ENCODE peak calls at places on chromosomes 2 and 18, in ten cellular contexts. P, G, D, O, F, W, K, J, H and U are unnamed samples.

GRCh38 chr2:64919261-64919660 is 69.9 kb upstream of the SLC1A4 start:
- DNase-seq in P (no peak), G (peak), D (no peak), O (no peak), F (no peak), W (no peak), K (no peak), J (no peak), H (no peak), U (no peak)

GRCh38 chr2:20291106-20291564 is 59.5 kb downstream of the PUM2 start:
- DNase-seq in P (peak), G (peak), D (peak), O (peak), F (no peak), W (no peak), K (peak), J (peak), H (peak), U (peak)

GRCh38 chr2:46929612-46930011 is 14.0 kb upstream of the MCFD2 start:
- DNase-seq in P (no peak), G (no peak), D (no peak), O (no peak), F (no peak), W (no peak), K (no peak), J (no peak), H (peak), U (no peak)

GRCh38 chr2:177799531-177799930 is 273.0 kb downstream of the PDE11A start:
- DNase-seq in P (no peak), G (no peak), D (peak), O (no peak), F (no peak), W (no peak), K (no peak), J (peak), H (peak), U (no peak)

GRCh38 chr2:162063281-162063680 is 10.7 kb downstream of the DPP4 start:
- DNase-seq in P (no peak), G (no peak), D (no peak), O (no peak), F (no peak), W (no peak), K (no peak), J (no peak), H (no peak), U (no peak)

GRCh38 chr2:40085786-40086185 is 306.7 kb upstream of the THUMPD2 start:
- DNase-seq in P (no peak), G (no peak), D (no peak), O (no peak), F (no peak), W (no peak), K (no peak), J (no peak), H (no peak), U (no peak)

GRCh38 chr2:20585710-20586378 is 65.1 kb downstream of the HS1BP3 start:
- DNase-seq in P (no peak), G (no peak), D (no peak), O (no peak), F (peak), W (no peak), K (no peak), J (no peak), H (no peak), U (no peak)

GRCh38 chr2:64404002-64404731 is 49.8 kb upstream of the LGALSL start:
- DNase-seq in P (no peak), G (no peak), D (peak), O (peak), F (peak), W (no peak), K (no peak), J (no peak), H (peak), U (no peak)

GRCh38 chr2:204545861-204546773 is 842 bp downstream of the PARD3B start:
- DNase-seq in P (no peak), G (peak), D (peak), O (no peak), F (peak), W (no peak), K (peak), J (no peak), H (peak), U (no peak)

GRCh38 chr2:15173506-15173905 is 387.6 kb downstream of the NBAS start:
- DNase-seq in P (no peak), G (peak), D (no peak), O (no peak), F (no peak), W (no peak), K (no peak), J (no peak), H (no peak), U (no peak)

GRCh38 chr2:25305809-25306208 is 35.9 kb downstream of the DNMT3A start:
- DNase-seq in P (no peak), G (no peak), D (no peak), O (no peak), F (no peak), W (no peak), K (no peak), J (no peak), H (no peak), U (peak)

GRCh38 chr2:67917332-67918054 is 145.3 kb downstream of the C1D start:
- DNase-seq in P (peak), G (no peak), D (peak), O (peak), F (no peak), W (no peak), K (no peak), J (peak), H (peak), U (peak)

GRCh38 chr2:17085803-17086202 is 420.2 kb upstream of the CYRIA start:
- DNase-seq in P (no peak), G (no peak), D (no peak), O (no peak), F (no peak), W (no peak), K (no peak), J (no peak), H (no peak), U (no peak)

GRCh38 chr2:173124441-173124840 is 48.8 kb downstream of the MAP3K20 start:
- DNase-seq in P (peak), G (no peak), D (peak), O (no peak), F (no peak), W (no peak), K (no peak), J (no peak), H (peak), U (no peak)

GRCh38 chr2:203261326-203262159 is 22.7 kb downstream of the CYP20A1 start:
- DNase-seq in P (no peak), G (no peak), D (no peak), O (no peak), F (no peak), W (no peak), K (no peak), J (no peak), H (no peak), U (no peak)

GRCh38 chr2:102141915-102142828 is at the start of gene IL1R1:
- DNase-seq in P (peak), G (peak), D (peak), O (peak), F (peak), W (no peak), K (peak), J (peak), H (peak), U (no peak)

GRCh38 chr2:196635156-196635555 is 4.4 kb upstream of the CCDC150 start:
- DNase-seq in P (no peak), G (no peak), D (no peak), O (no peak), F (no peak), W (no peak), K (no peak), J (no peak), H (peak), U (no peak)

GRCh38 chr2:151021747-151022450 is 239.8 kb downstream of the RBM43 start:
- DNase-seq in P (no peak), G (no peak), D (no peak), O (no peak), F (no peak), W (no peak), K (no peak), J (no peak), H (no peak), U (no peak)

GRCh38 chr2:235300368-235301201 is 193.3 kb upstream of the AGAP1 start:
- DNase-seq in P (no peak), G (no peak), D (peak), O (peak), F (peak), W (no peak), K (no peak), J (peak), H (peak), U (peak)

GRCh38 chr18:3262234-3263171 is 570 bp downstream of the MYL12B start:
- DNase-seq in P (no peak), G (peak), D (peak), O (no peak), F (no peak), W (no peak), K (no peak), J (no peak), H (peak), U (no peak)

GRCh38 chr2:46846454-46846990 is 69.1 kb downstream of the MCFD2 start:
- DNase-seq in P (no peak), G (no peak), D (no peak), O (no peak), F (no peak), W (no peak), K (no peak), J (no peak), H (peak), U (no peak)

GRCh38 chr18:47737198-47737830 is 193.1 kb downstream of the SMAD2 start:
- DNase-seq in P (no peak), G (no peak), D (no peak), O (no peak), F (no peak), W (no peak), K (no peak), J (no peak), H (no peak), U (no peak)

GRCh38 chr2:234691968-234692955 is 195.4 kb upstream of the ARL4C start:
- DNase-seq in P (no peak), G (no peak), D (no peak), O (no peak), F (no peak), W (no peak), K (no peak), J (no peak), H (no peak), U (no peak)

GRCh38 chr2:120606931-120607330 is 128.7 kb upstream of the GLI2 start:
- DNase-seq in P (no peak), G (no peak), D (no peak), O (no peak), F (peak), W (no peak), K (no peak), J (no peak), H (peak), U (no peak)

GRCh38 chr2:2843969-2844548 is 513.0 kb upstream of the MYT1L start:
- DNase-seq in P (no peak), G (no peak), D (no peak), O (no peak), F (no peak), W (no peak), K (no peak), J (no peak), H (no peak), U (no peak)

GRCh38 chr18:77208969-77209368 is 40.7 kb upstream of the GALR1 start:
- DNase-seq in P (no peak), G (peak), D (peak), O (peak), F (no peak), W (no peak), K (peak), J (peak), H (peak), U (no peak)